ENCODE peak calls at places on chromosomes 16 and 17, in five cellular contexts. One of them, this sample, is unnamed.

GRCh38 chr16:85306793-85307551 is 194.7 kb upstream of the CIBAR2 start:
- DNase-seq in NCI-H2081 treated with DMSO at 0.1 percent for 48 hours: no peak
- DNase-seq in activated CD4-positive, alpha-beta T cell treated with anti-CD3 and anti-CD28 coated beads for 48 hours: no peak
- DNase-seq in breast epithelium: no peak
- DNase-seq in left colon: no peak
- DNase-seq in this sample: no peak

GRCh38 chr16:78844682-78845081 is 745.2 kb downstream of the WWOX start:
- DNase-seq in NCI-H2081 treated with DMSO at 0.1 percent for 48 hours: no peak
- DNase-seq in activated CD4-positive, alpha-beta T cell treated with anti-CD3 and anti-CD28 coated beads for 48 hours: no peak
- DNase-seq in breast epithelium: no peak
- DNase-seq in left colon: no peak
- DNase-seq in this sample: no peak

GRCh38 chr16:4093495-4094137 is 22.6 kb downstream of the ADCY9 start:
- DNase-seq in NCI-H2081 treated with DMSO at 0.1 percent for 48 hours: no peak
- DNase-seq in activated CD4-positive, alpha-beta T cell treated with anti-CD3 and anti-CD28 coated beads for 48 hours: no peak
- DNase-seq in breast epithelium: no peak
- DNase-seq in left colon: no peak
- DNase-seq in this sample: no peak

GRCh38 chr17:64775701-64776570 is 113.8 kb upstream of the SMURF2 start:
- DNase-seq in NCI-H2081 treated with DMSO at 0.1 percent for 48 hours: no peak
- DNase-seq in activated CD4-positive, alpha-beta T cell treated with anti-CD3 and anti-CD28 coated beads for 48 hours: no peak
- DNase-seq in breast epithelium: peak
- DNase-seq in left colon: no peak
- DNase-seq in this sample: no peak

GRCh38 chr17:32588982-32589381 is 102.2 kb downstream of the CDK5R1 start:
- DNase-seq in NCI-H2081 treated with DMSO at 0.1 percent for 48 hours: no peak
- DNase-seq in activated CD4-positive, alpha-beta T cell treated with anti-CD3 and anti-CD28 coated beads for 48 hours: peak
- DNase-seq in breast epithelium: no peak
- DNase-seq in left colon: no peak
- DNase-seq in this sample: no peak

GRCh38 chr17:8754890-8755289 is 3.5 kb downstream of the SPDYE4 start:
- DNase-seq in NCI-H2081 treated with DMSO at 0.1 percent for 48 hours: no peak
- DNase-seq in activated CD4-positive, alpha-beta T cell treated with anti-CD3 and anti-CD28 coated beads for 48 hours: no peak
- DNase-seq in breast epithelium: no peak
- DNase-seq in left colon: no peak
- DNase-seq in this sample: no peak

GRCh38 chr17:34499576-34499975 is 79.8 kb upstream of the TMEM132E start:
- DNase-seq in NCI-H2081 treated with DMSO at 0.1 percent for 48 hours: no peak
- DNase-seq in activated CD4-positive, alpha-beta T cell treated with anti-CD3 and anti-CD28 coated beads for 48 hours: peak
- DNase-seq in breast epithelium: no peak
- DNase-seq in left colon: no peak
- DNase-seq in this sample: no peak

GRCh38 chr16:50267651-50268050 is 1.3 kb downstream of the ADCY7 start:
- DNase-seq in NCI-H2081 treated with DMSO at 0.1 percent for 48 hours: no peak
- DNase-seq in activated CD4-positive, alpha-beta T cell treated with anti-CD3 and anti-CD28 coated beads for 48 hours: no peak
- DNase-seq in breast epithelium: no peak
- DNase-seq in left colon: no peak
- DNase-seq in this sample: peak

GRCh38 chr17:30567231-30568116 is 90.3 kb downstream of the GOSR1 start:
- DNase-seq in NCI-H2081 treated with DMSO at 0.1 percent for 48 hours: no peak
- DNase-seq in activated CD4-positive, alpha-beta T cell treated with anti-CD3 and anti-CD28 coated beads for 48 hours: no peak
- DNase-seq in breast epithelium: no peak
- DNase-seq in left colon: no peak
- DNase-seq in this sample: no peak

GRCh38 chr16:188674-189073 is 8.4 kb downstream of the HBQ1 start:
- DNase-seq in NCI-H2081 treated with DMSO at 0.1 percent for 48 hours: no peak
- DNase-seq in activated CD4-positive, alpha-beta T cell treated with anti-CD3 and anti-CD28 coated beads for 48 hours: peak
- DNase-seq in breast epithelium: no peak
- DNase-seq in left colon: no peak
- DNase-seq in this sample: no peak

GRCh38 chr16:56608876-56609462 is 585 bp downstream of the MT2A start:
- DNase-seq in NCI-H2081 treated with DMSO at 0.1 percent for 48 hours: no peak
- DNase-seq in activated CD4-positive, alpha-beta T cell treated with anti-CD3 and anti-CD28 coated beads for 48 hours: peak
- DNase-seq in breast epithelium: no peak
- DNase-seq in left colon: no peak
- DNase-seq in this sample: no peak

GRCh38 chr16:1003551-1004347 is 22.2 kb downstream of the SOX8 start:
- DNase-seq in NCI-H2081 treated with DMSO at 0.1 percent for 48 hours: no peak
- DNase-seq in activated CD4-positive, alpha-beta T cell treated with anti-CD3 and anti-CD28 coated beads for 48 hours: peak
- DNase-seq in breast epithelium: no peak
- DNase-seq in left colon: no peak
- DNase-seq in this sample: no peak

GRCh38 chr16:80700558-80700957 is 103.8 kb downstream of the CDYL2 start:
- DNase-seq in NCI-H2081 treated with DMSO at 0.1 percent for 48 hours: no peak
- DNase-seq in activated CD4-positive, alpha-beta T cell treated with anti-CD3 and anti-CD28 coated beads for 48 hours: no peak
- DNase-seq in breast epithelium: no peak
- DNase-seq in left colon: no peak
- DNase-seq in this sample: no peak

GRCh38 chr16:652454-653021 is 3.4 kb downstream of the WDR90 start:
- DNase-seq in NCI-H2081 treated with DMSO at 0.1 percent for 48 hours: no peak
- DNase-seq in activated CD4-positive, alpha-beta T cell treated with anti-CD3 and anti-CD28 coated beads for 48 hours: no peak
- DNase-seq in breast epithelium: no peak
- DNase-seq in left colon: no peak
- DNase-seq in this sample: no peak

GRCh38 chr16:29962344-29962994 is 590 bp downstream of the TMEM219 start:
- DNase-seq in NCI-H2081 treated with DMSO at 0.1 percent for 48 hours: no peak
- DNase-seq in activated CD4-positive, alpha-beta T cell treated with anti-CD3 and anti-CD28 coated beads for 48 hours: no peak
- DNase-seq in breast epithelium: no peak
- DNase-seq in left colon: peak
- DNase-seq in this sample: no peak

GRCh38 chr17:18002171-18002570 is 29.5 kb downstream of the DRC3 start:
- DNase-seq in NCI-H2081 treated with DMSO at 0.1 percent for 48 hours: no peak
- DNase-seq in activated CD4-positive, alpha-beta T cell treated with anti-CD3 and anti-CD28 coated beads for 48 hours: no peak
- DNase-seq in breast epithelium: no peak
- DNase-seq in left colon: no peak
- DNase-seq in this sample: no peak

GRCh38 chr16:3825103-3825502 is 55.4 kb downstream of the CREBBP start:
- DNase-seq in NCI-H2081 treated with DMSO at 0.1 percent for 48 hours: no peak
- DNase-seq in activated CD4-positive, alpha-beta T cell treated with anti-CD3 and anti-CD28 coated beads for 48 hours: no peak
- DNase-seq in breast epithelium: no peak
- DNase-seq in left colon: no peak
- DNase-seq in this sample: no peak

GRCh38 chr16:13543850-13544249 is 376.1 kb upstream of the ERCC4 start:
- DNase-seq in NCI-H2081 treated with DMSO at 0.1 percent for 48 hours: no peak
- DNase-seq in activated CD4-positive, alpha-beta T cell treated with anti-CD3 and anti-CD28 coated beads for 48 hours: no peak
- DNase-seq in breast epithelium: no peak
- DNase-seq in left colon: no peak
- DNase-seq in this sample: no peak

GRCh38 chr16:3458278-3458851 is 14.9 kb downstream of the NAA60 start:
- DNase-seq in NCI-H2081 treated with DMSO at 0.1 percent for 48 hours: no peak
- DNase-seq in activated CD4-positive, alpha-beta T cell treated with anti-CD3 and anti-CD28 coated beads for 48 hours: no peak
- DNase-seq in breast epithelium: no peak
- DNase-seq in left colon: no peak
- DNase-seq in this sample: peak

GRCh38 chr17:42685831-42686230 is 3.5 kb downstream of the CNTNAP1 start:
- DNase-seq in NCI-H2081 treated with DMSO at 0.1 percent for 48 hours: no peak
- DNase-seq in activated CD4-positive, alpha-beta T cell treated with anti-CD3 and anti-CD28 coated beads for 48 hours: no peak
- DNase-seq in breast epithelium: no peak
- DNase-seq in left colon: no peak
- DNase-seq in this sample: peak